ENCODE peak calls at places on chromosomes 13 and 19, in five cellular contexts. R, G, T, W and I are unnamed samples.

GRCh38 chr19:5220866-5221265 is 119.7 kb downstream of the PTPRS start:
- DNase-seq in R (no peak), T (no peak), G (no peak), W (no peak), I (no peak)

GRCh38 chr19:15296353-15296752 is 36.0 kb downstream of the BRD4 start:
- DNase-seq in R (peak), T (no peak), G (peak), W (no peak), I (no peak)

GRCh38 chr13:24623141-24623665 is 57.0 kb upstream of the ATP12A start:
- DNase-seq in W (no peak), G (no peak), R (no peak), T (no peak), I (no peak)

GRCh38 chr13:39329182-39329639 is 273.8 kb downstream of the LHFPL6 start:
- DNase-seq in R (no peak), T (no peak), W (no peak), G (no peak), I (no peak)

GRCh38 chr13:40389081-40389641 is 277.3 kb downstream of the FOXO1 start:
- DNase-seq in T (no peak), W (no peak), G (no peak), R (no peak), I (no peak)

GRCh38 chr13:97975280-97975850 is 21.9 kb downstream of the IPO5 start:
- DNase-seq in R (no peak), G (no peak), T (no peak), W (no peak), I (no peak)

GRCh38 chr19:46975918-46976782 is 43.5 kb upstream of the NPAS1 start:
- DNase-seq in W (peak), G (peak), R (peak), T (peak), I (no peak)

GRCh38 chr19:18675779-18676178 is 7.7 kb upstream of the CRTC1 start:
- DNase-seq in T (no peak), R (no peak), G (no peak), W (no peak), I (no peak)

GRCh38 chr13:76016799-76017198 is 380.7 kb downstream of the LMO7 start:
- DNase-seq in T (peak), R (no peak), G (peak), W (peak), I (peak)

GRCh38 chr13:85896516-85897450 is 97.6 kb upstream of the SLITRK6 start:
- DNase-seq in T (no peak), R (no peak), G (no peak), W (peak), I (no peak)
- TF ChIP-seq CTCF in T (no peak), R (no peak), G (no peak), W (peak), I (peak)

GRCh38 chr13:73367886-73368285 is 309.1 kb downstream of the KLF5 start:
- DNase-seq in W (no peak), G (no peak), R (no peak), T (no peak), I (no peak)
- TF ChIP-seq CTCF in W (no peak), G (no peak), R (no peak), T (no peak), I (no peak)

DNA sequence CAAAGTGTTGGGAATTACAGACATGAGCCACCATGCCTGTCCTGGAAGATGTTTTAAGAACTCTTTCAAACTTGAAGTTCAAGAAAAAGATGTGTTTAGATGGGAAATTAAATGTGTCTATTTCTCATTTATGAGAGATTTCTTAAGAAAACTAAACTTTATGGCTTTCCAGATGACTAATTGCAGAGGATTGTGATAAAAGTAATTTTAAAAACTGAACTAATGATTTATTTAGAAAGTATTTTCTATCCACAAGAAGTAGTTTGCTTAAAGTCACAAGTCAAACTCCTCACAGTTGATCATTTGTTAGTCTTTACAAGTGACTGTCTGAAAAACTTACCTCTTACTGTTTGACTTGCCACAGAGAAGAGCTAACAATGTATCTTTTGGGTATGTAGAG is 89.6 kb upstream of the SPRY2 start:
- DNase-seq in G (peak), T (no peak), R (no peak), W (no peak), I (no peak)
- TF ChIP-seq CTCF in G (no peak), T (no peak), R (no peak), W (no peak), I (no peak)

GRCh38 chr13:102881819-102882686 is 36.2 kb downstream of the ERCC5 start:
- DNase-seq in G (no peak), R (no peak), W (no peak), T (no peak), I (no peak)
- TF ChIP-seq CTCF in G (no peak), R (no peak), W (no peak), T (no peak), I (no peak)